ENCODE peak calls at places on chromosome 20, in six cellular contexts. K, G, Y, N, R and O are unnamed samples.
A peak's percentile ranks its signal among the peaks of the same experiment; 100 is the strongest.

GRCh38 chr20:58192567-58192966 is 35.9 kb downstream of the ANKRD60 start:
- DNase-seq in K (no peak), R (no peak), N (no peak), Y (no peak), G (no peak), O (peak; percentile 16)

GRCh38 chr20:30488941-30489601 is 768.4 kb upstream of the DEFB115 start:
- DNase-seq in Y (no peak), K (no peak), N (no peak), G (no peak), R (no peak), O (no peak)

GRCh38 chr20:1711826-1712601 is 54.4 kb upstream of the SIRPG start:
- DNase-seq in K (no peak), R (no peak), N (no peak), Y (no peak), G (no peak), O (no peak)

GRCh38 chr20:4488407-4489339 is 233.0 kb upstream of the PRND start:
- DNase-seq in K (no peak), G (no peak), N (no peak), R (no peak), Y (no peak), O (no peak)

GRCh38 chr20:34525709-34526416 is 9.6 kb downstream of the DYNLRB1 start:
- DNase-seq in Y (peak; percentile 98), R (peak; percentile 90), N (peak; percentile 89), K (no peak), G (peak; percentile 57), O (peak; percentile 96)

GRCh38 chr20:34110025-34111013 is 1.7 kb downstream of the EIF2S2 start:
- DNase-seq in K (no peak), N (no peak), R (no peak), Y (peak; percentile 39), G (no peak), O (no peak)

GRCh38 chr20:5495939-5496338 is 179.2 kb upstream of the PROKR2 start:
- DNase-seq in R (no peak), N (no peak), G (no peak), K (no peak), Y (no peak), O (no peak)

GRCh38 chr20:58086763-58087566 is 141.5 kb downstream of the ANKRD60 start:
- DNase-seq in G (peak; percentile 10), N (peak; percentile 33), R (peak; percentile 6), K (no peak), Y (peak; percentile 51), O (no peak)

GRCh38 chr20:34111057-34111711 is 859 bp downstream of the EIF2S2 start:
- DNase-seq in K (no peak), Y (no peak), R (peak; percentile 25), G (peak; percentile 10), N (peak; percentile 23), O (no peak)

GRCh38 chr20:22496817-22497216 is 87.6 kb downstream of the FOXA2 start:
- DNase-seq in Y (no peak), K (no peak), N (no peak), R (no peak), G (no peak), O (no peak)

GRCh38 chr20:52105045-52105572 is 86.5 kb downstream of the ZFP64 start:
- DNase-seq in N (peak; percentile 43), Y (no peak), G (peak; percentile 17), K (no peak), R (no peak), O (peak; percentile 32)

GRCh38 chr20:46779831-46780230 is 70.4 kb downstream of the SLC2A10 start:
- DNase-seq in Y (no peak), K (no peak), R (no peak), N (no peak), G (no peak), O (no peak)

GRCh38 chr20:15242773-15243172 is 905.4 kb upstream of the FLRT3 start:
- DNase-seq in G (no peak), N (no peak), R (no peak), Y (no peak), K (no peak), O (no peak)

GRCh38 chr20:53080969-53081871 is 109.1 kb downstream of the TSHZ2 start:
- DNase-seq in Y (peak; percentile 99), G (no peak), K (peak; percentile 7), R (no peak), N (peak; percentile 83), O (peak; percentile 32)

GRCh38 chr20:7031222-7031621 is 263.7 kb downstream of the BMP2 start:
- DNase-seq in K (no peak), G (no peak), R (no peak), N (no peak), Y (peak; percentile 5), O (no peak)

GRCh38 chr20:49385471-49385870 is 97.0 kb downstream of the KCNB1 start:
- DNase-seq in K (no peak), G (no peak), R (no peak), N (no peak), Y (peak; percentile 52), O (peak; percentile 15)

GRCh38 chr20:38730167-38730988 is 6.1 kb downstream of the SLC32A1 start:
- DNase-seq in G (no peak), Y (no peak), N (no peak), K (no peak), R (no peak), O (no peak)

GRCh38 chr20:2293971-2294370 is 1.8 kb upstream of the TGM3 start:
- DNase-seq in R (no peak), Y (no peak), K (no peak), G (no peak), N (no peak), O (no peak)

GRCh38 chr20:57104711-57105110 is 161.7 kb downstream of the BMP7 start:
- DNase-seq in G (peak; percentile 68), K (no peak), N (no peak), Y (no peak), R (no peak), O (no peak)

GRCh38 chr20:41738584-41739193 is 120.5 kb upstream of the CHD6 start:
- DNase-seq in G (peak; percentile 39), N (peak; percentile 60), Y (peak; percentile 49), K (no peak), R (no peak), O (peak; percentile 54)

GRCh38 chr20:54474866-54475265 is 527 bp upstream of the DOK5 start:
- DNase-seq in R (no peak), K (no peak), G (no peak), N (no peak), Y (no peak), O (no peak)

GRCh38 chr20:38046572-38046971 is 13.0 kb downstream of the RPRD1B start:
- DNase-seq in Y (no peak), R (no peak), G (no peak), N (no peak), K (no peak), O (no peak)

GRCh38 chr20:25197173-25197869 is 1.8 kb downstream of the ENTPD6 start:
- DNase-seq in N (no peak), R (no peak), K (no peak), G (no peak), Y (no peak), O (no peak)

GRCh38 chr20:25090492-25091429 is 8.8 kb upstream of the VSX1 start:
- DNase-seq in K (no peak), G (peak; percentile 22), N (no peak), R (no peak), Y (no peak), O (no peak)

GRCh38 chr20:17498181-17498580 is 33.0 kb downstream of the BFSP1 start:
- DNase-seq in N (no peak), R (no peak), Y (no peak), G (no peak), K (no peak), O (no peak)

GRCh38 chr20:5078399-5078958 is 41.3 kb downstream of the PCNA start:
- DNase-seq in G (peak; percentile 91), R (peak; percentile 37), N (peak; percentile 30), Y (peak; percentile 60), K (no peak), O (peak; percentile 60)

DNA sequence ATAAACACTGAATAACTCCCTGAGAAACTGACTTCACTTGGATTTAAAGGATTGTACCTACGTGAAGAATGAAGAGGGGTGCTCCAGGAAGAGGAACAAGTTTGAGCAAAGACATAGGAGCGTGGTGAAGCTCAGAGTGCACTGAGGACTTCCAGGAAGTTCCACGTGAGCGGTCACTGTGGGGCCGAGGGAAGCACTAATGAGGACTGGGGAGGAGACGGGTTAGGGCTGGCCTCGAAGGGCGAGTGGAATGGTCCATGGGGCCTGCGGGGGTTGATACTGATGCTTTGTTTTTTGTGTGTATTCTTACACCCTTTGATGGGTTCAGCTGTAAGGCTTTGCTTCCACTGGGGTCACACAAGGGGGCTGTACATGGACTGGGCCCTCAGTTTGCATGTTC is 91.9 kb downstream of the CDH4 start:
- DNase-seq in K (no peak), R (no peak), N (no peak), G (no peak), Y (no peak), O (no peak)
- TF ChIP-seq CTCF in K (no peak), R (no peak), N (no peak), G (no peak), Y (no peak), O (no peak)

DNA sequence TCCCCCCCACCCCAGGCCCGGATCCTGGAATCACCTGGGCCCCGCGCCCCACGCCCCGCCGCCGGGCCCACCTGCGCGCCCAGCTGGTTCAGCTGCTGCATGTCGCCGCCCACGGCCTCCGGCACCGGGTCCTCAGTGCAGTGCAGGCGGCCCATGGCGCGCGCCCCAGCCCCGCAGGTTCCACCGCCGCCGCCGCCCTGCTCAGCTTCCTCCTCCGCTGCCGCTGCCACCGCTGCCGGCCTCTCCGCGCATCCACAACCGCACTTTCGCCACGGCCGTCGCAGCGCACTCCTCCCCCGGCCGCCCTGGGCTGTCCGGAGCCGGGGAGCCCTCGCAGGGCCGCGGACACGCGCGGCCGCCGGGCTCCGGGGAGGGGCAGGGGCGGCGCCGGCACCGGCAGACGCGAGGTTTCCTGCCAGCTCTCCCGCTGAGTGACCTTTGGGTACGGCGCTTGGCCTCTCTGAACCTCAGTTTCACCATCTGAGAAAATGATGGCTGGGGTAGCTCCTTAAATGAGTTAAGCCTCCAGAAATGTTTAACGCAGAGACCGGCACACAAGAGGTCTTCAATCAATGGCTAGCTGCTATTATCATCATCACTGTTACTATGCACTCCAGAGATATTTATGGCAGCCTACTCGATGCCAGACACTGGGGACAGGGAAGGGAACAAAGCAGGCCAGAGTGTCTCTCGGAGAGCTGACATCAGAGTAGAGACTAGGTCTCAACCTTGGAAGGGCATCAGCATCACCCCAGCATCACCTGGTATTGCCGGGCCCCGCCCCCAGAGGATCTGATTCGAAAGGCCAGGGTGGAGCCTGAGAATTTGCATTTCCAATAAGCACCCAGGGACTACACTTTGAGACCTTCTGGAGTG is at the start of gene COMMD7:
- DNase-seq in N (peak; percentile 72), R (no peak), Y (peak; percentile 50), K (no peak), G (peak; percentile 80), O (peak; percentile 65)
- TF ChIP-seq POLR2A in N (peak; percentile 33), R (no peak), Y (peak; percentile 44), K (peak; percentile 49), G (no peak), O (peak; percentile 37)

GRCh38 chr20:18793625-18794427 is 19.8 kb upstream of the SCP2D1 start:
- DNase-seq in N (peak; percentile 91), R (peak; percentile 91), G (peak; percentile 90), K (peak; percentile 63), Y (peak; percentile 97), O (peak; percentile 92)
- TF ChIP-seq CTCF in N (peak; percentile 15), R (peak; percentile 17), G (no peak), K (no peak), Y (peak; percentile 73), O (peak; percentile 25)

DNA sequence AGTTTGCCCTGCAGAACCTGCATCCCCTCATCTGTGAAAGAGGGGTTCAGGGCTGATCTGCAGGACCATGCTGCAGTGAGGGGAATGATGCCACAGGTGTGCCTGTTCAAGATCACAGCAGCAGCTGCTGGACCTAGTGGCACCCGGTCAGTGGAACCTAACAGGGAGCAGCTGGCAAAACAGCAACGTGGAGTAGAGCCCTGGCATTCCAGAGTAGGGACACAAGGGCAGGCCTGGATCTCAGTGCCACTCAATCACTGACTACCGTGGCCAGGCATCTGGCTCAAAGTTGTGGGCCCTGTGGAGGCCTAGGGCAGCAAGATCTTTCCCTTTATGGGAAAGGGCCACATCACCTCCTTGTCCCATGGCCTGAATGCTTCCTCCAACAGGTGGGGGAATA is 62.2 kb downstream of the INSM1 start:
- DNase-seq in N (no peak), R (no peak), K (no peak), G (no peak), Y (no peak), O (no peak)
- TF ChIP-seq POLR2A in N (no peak), R (no peak), K (no peak), G (no peak), Y (no peak), O (no peak)